ENCODE peak calls at places on chromosomes 3 and 15, in ten cellular contexts. C, E, K, W, G, D, N, J, F and T are unnamed samples. For H3K27me3, the result is how much of the 10 kb centered on the place peaks cover.

GRCh38 chr3:99659965-99660364 is 21.6 kb downstream of the COL8A1 start:
- DNase-seq in C (peak), E (no peak), K (no peak), W (peak), G (no peak), D (peak), N (no peak), J (peak), F (no peak), T (no peak)

GRCh38 chr3:122184591-122184929 is 1.1 kb downstream of the CASR start:
- DNase-seq in C (no peak), E (no peak), K (no peak), W (no peak), G (no peak), D (no peak), N (no peak), J (no peak), F (no peak), T (no peak)

GRCh38 chr15:68553994-68554715 is 24.6 kb upstream of the CORO2B start:
- DNase-seq in C (no peak), E (no peak), K (peak), W (peak), G (peak), D (peak), N (peak), J (no peak), F (peak), T (peak)

GRCh38 chr3:70539908-70540307 is 227.5 kb upstream of the MDFIC2 start:
- DNase-seq in C (no peak), E (no peak), K (no peak), W (no peak), G (no peak), D (no peak), N (no peak), J (no peak), F (no peak), T (no peak)

GRCh38 chr3:141769171-141769894 is 6.1 kb downstream of the GRK7 start:
- DNase-seq in C (no peak), E (no peak), K (no peak), W (peak), G (no peak), D (no peak), N (no peak), J (no peak), F (peak), T (no peak)

GRCh38 chr3:45204136-45204535 is 22.0 kb downstream of the TMEM158 start:
- DNase-seq in C (no peak), E (no peak), K (no peak), W (peak), G (no peak), D (no peak), N (no peak), J (no peak), F (peak), T (no peak)

GRCh38 chr15:70132148-70132547 is 34.4 kb upstream of the TLE3 start:
- DNase-seq in C (no peak), E (no peak), K (no peak), W (no peak), G (no peak), D (no peak), N (no peak), J (no peak), F (peak), T (no peak)

GRCh38 chr3:172140499-172141391 is 101.4 kb downstream of the FNDC3B start:
- DNase-seq in C (no peak), E (no peak), K (no peak), W (peak), G (no peak), D (peak), N (peak), J (no peak), F (peak), T (no peak)

GRCh38 chr15:90149609-90150340 is 47.5 kb upstream of the IDH2 start:
- DNase-seq in C (no peak), E (no peak), K (no peak), W (no peak), G (no peak), D (no peak), N (no peak), J (no peak), F (no peak), T (no peak)

GRCh38 chr15:45812200-45812599 is 177.4 kb downstream of the SQOR start:
- DNase-seq in C (no peak), E (no peak), K (no peak), W (no peak), G (no peak), D (no peak), N (no peak), J (no peak), F (no peak), T (no peak)

GRCh38 chr3:45938043-45938435 is 5.2 kb upstream of the CXCR6 start:
- DNase-seq in C (no peak), E (no peak), K (no peak), W (no peak), G (no peak), D (no peak), N (no peak), J (peak), F (no peak), T (no peak)

GRCh38 chr3:52200981-52201679 is 3.2 kb downstream of the ALAS1 start:
- DNase-seq in C (peak), E (no peak), K (no peak), W (no peak), G (no peak), D (no peak), N (no peak), J (no peak), F (peak), T (no peak)

GRCh38 chr15:76932090-76932966 is 779 bp downstream of the RCN2 start:
- DNase-seq in C (no peak), E (no peak), K (no peak), W (no peak), G (no peak), D (no peak), N (no peak), J (no peak), F (peak), T (no peak)

GRCh38 chr15:101046826-101047225 is 127.7 kb downstream of the LRRK1 start:
- DNase-seq in C (no peak), E (no peak), K (no peak), W (no peak), G (no peak), D (no peak), N (peak), J (peak), F (no peak), T (no peak)

GRCh38 chr15:48510976-48511375 is 134.5 kb downstream of the FBN1 start:
- DNase-seq in C (no peak), E (no peak), K (peak), W (peak), G (no peak), D (peak), N (no peak), J (peak), F (no peak), T (no peak)

GRCh38 chr3:114435733-114436132 is 141.9 kb downstream of the TIGIT start:
- DNase-seq in C (no peak), E (no peak), K (no peak), W (no peak), G (no peak), D (no peak), N (no peak), J (no peak), F (peak), T (no peak)

GRCh38 chr3:42071720-42072582 is 19.2 kb upstream of the TRAK1 start:
- DNase-seq in C (no peak), E (peak), K (no peak), W (peak), G (no peak), D (peak), N (peak), J (peak), F (peak), T (no peak)

GRCh38 chr15:57462391-57462790 is 86.1 kb downstream of the CGNL1 start:
- DNase-seq in C (no peak), E (no peak), K (no peak), W (no peak), G (no peak), D (no peak), N (no peak), J (no peak), F (peak), T (no peak)

GRCh38 chr15:67175643-67176071 is 78.8 kb downstream of the AAGAB start:
- DNase-seq in C (no peak), E (no peak), K (peak), W (no peak), G (no peak), D (peak), N (no peak), J (peak), F (peak), T (no peak)

GRCh38 chr3:169199283-169199682 is 464.2 kb downstream of the MECOM start:
- DNase-seq in C (no peak), E (no peak), K (no peak), W (no peak), G (no peak), D (no peak), N (no peak), J (no peak), F (no peak), T (no peak)

GRCh38 chr15:63305276-63305675 is 27.9 kb downstream of the APH1B start:
- DNase-seq in C (no peak), E (no peak), K (no peak), W (no peak), G (no peak), D (no peak), N (no peak), J (no peak), F (no peak), T (no peak)

GRCh38 chr3:181292984-181293383 is 303.4 kb upstream of the DNAJC19 start:
- DNase-seq in C (no peak), E (no peak), K (no peak), W (peak), G (no peak), D (no peak), N (no peak), J (no peak), F (peak), T (no peak)

GRCh38 chr3:71537211-71537611 is 46.3 kb downstream of the FOXP1 start:
- DNase-seq in C (no peak), E (peak), K (no peak), W (peak), G (no peak), D (peak), N (no peak), J (peak), F (peak), T (no peak)

GRCh38 chr3:148723591-148723990 is 25.9 kb downstream of the AGTR1 start:
- DNase-seq in C (no peak), E (no peak), K (no peak), W (peak), G (no peak), D (no peak), N (no peak), J (no peak), F (peak), T (no peak)

GRCh38 chr3:81744366-81744765 is 17.1 kb downstream of the GBE1 start:
- DNase-seq in C (no peak), E (no peak), K (no peak), W (peak), G (no peak), D (peak), N (no peak), J (no peak), F (peak), T (no peak)

GRCh38 chr15:52805351-52806283 is 15.5 kb upstream of the ONECUT1 start:
- DNase-seq in C (peak), E (no peak), K (no peak), W (no peak), G (no peak), D (no peak), N (peak), J (no peak), F (no peak), T (no peak)

GRCh38 chr15:52803543-52804306 is 13.6 kb upstream of the ONECUT1 start:
- DNase-seq in C (no peak), E (no peak), K (no peak), W (no peak), G (no peak), D (no peak), N (peak), J (no peak), F (no peak), T (no peak)

GRCh38 chr15:52802110-52802509 is 12.0 kb upstream of the ONECUT1 start:
- DNase-seq in C (no peak), E (no peak), K (no peak), W (no peak), G (no peak), D (no peak), N (peak), J (no peak), F (no peak), T (no peak)

GRCh38 chr15:52806284-52806655 is 16.1 kb upstream of the ONECUT1 start:
- DNase-seq in C (no peak), E (no peak), K (no peak), W (no peak), G (no peak), D (no peak), N (peak), J (no peak), F (no peak), T (no peak)

DNA sequence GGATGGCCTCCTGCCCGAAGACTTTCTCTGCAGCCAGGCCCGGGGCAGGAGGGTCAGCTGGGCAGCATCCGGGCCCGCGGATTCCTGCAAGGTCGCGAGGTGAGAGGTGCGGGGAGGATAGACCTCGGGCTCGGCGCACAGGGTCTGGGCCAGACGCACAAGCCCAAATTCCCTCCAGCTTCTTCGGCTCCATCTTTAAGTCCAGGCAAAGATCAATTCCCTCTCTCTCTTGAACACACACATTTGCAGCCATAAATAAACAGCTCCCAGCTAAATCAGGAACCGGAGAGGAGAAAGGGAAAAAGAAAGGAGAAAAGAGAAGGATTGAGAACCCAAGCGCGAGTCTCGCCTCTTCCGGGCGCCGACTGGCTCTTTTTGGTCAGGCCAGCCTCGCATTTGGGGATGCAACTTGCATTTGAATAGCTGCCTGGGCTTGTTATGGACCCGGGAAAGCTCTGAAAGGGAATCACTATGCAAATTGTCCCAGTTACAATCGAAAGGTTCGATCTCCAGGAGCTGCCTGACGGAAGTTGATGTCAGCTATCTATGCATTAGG is 14.5 kb upstream of the ONECUT1 start:
- DNase-seq in C (no peak), E (no peak), K (no peak), W (no peak), G (no peak), D (no peak), N (peak), J (no peak), F (no peak), T (no peak)
- H3K27me3 ChIP-seq in C (half or more), E (under half), K (under half), W (half or more), G (half or more), D (half or more), N (under half), J (under half), F (half or more), T (half or more)

GRCh38 chr15:83278191-83278590 is 6.3 kb downstream of the BNC1 start:
- DNase-seq in C (no peak), E (no peak), K (no peak), W (peak), G (no peak), D (no peak), N (no peak), J (no peak), F (no peak), T (no peak)
- H3K27me3 ChIP-seq in C (half or more), E (under half), K (under half), W (under half), G (under half), D (half or more), N (under half), J (under half), F (under half), T (under half)

DNA sequence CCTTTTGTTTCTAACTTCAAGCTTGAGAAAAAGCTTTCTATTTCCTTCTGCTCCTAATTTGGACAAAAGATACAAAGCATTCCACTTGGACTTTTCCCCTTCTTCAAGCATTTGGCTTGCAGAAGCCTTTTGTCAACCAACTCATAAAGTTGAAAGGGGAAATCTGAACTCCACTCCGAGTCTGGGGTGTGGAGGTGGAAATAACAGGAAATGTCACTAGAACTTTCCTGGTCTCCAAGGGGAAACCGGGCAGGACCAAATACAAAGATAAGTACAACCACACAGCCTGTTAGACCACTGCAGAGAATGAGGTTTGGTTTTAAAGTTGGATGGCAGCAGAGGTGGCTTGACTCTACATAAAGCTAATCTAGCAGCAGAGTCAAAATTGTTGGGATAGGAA is 4.2 kb upstream of the C3orf80 start:
- DNase-seq in C (no peak), E (no peak), K (no peak), W (no peak), G (no peak), D (no peak), N (no peak), J (no peak), F (no peak), T (no peak)
- H3K27me3 ChIP-seq in C (under half), E (under half), K (under half), W (under half), G (under half), D (under half), N (under half), J (under half), F (half or more), T (under half)

GRCh38 chr3:9644245-9644644 is 5.1 kb upstream of the MTMR14 start:
- DNase-seq in C (no peak), E (no peak), K (no peak), W (no peak), G (no peak), D (no peak), N (no peak), J (no peak), F (no peak), T (no peak)
- H3K27me3 ChIP-seq in C (under half), E (under half), K (under half), W (under half), G (under half), D (under half), N (under half), J (under half), F (under half), T (under half)

GRCh38 chr3:128472462-128473179 is 5.9 kb upstream of the DNAJB8 start:
- DNase-seq in C (no peak), E (no peak), K (no peak), W (no peak), G (no peak), D (no peak), N (no peak), J (no peak), F (no peak), T (no peak)
- H3K27me3 ChIP-seq in C (under half), E (under half), K (under half), W (under half), G (under half), D (half or more), N (under half), J (under half), F (half or more), T (under half)

GRCh38 chr15:86903642-86904421 is 824.2 kb downstream of the AGBL1 start:
- DNase-seq in C (no peak), E (no peak), K (no peak), W (no peak), G (no peak), D (no peak), N (no peak), J (no peak), F (no peak), T (no peak)
- H3K27me3 ChIP-seq in C (under half), E (under half), K (under half), W (under half), G (under half), D (under half), N (under half), J (under half), F (under half), T (under half)